ENCODE peak calls at places on chromosomes 6 and 20, in ten cellular contexts. S is activated T-cell treated with anti-CD3 and anti-CD28 coated beads, Interleukin-2, amount 50 U/mL, for 72 hours; R is HFF-Myc; M is effector memory CD4-positive, alpha-beta T cell; I is NB4; P is foreskin melanocyte; O is HTR-8/SVneo; X is iris pigment epithelial cell; B is fibroblast of mammary gland; G is activated CD4-positive, alpha-beta T cell treated with anti-CD3 and anti-CD28 coated beads, Interleukin-2, amount 50 U/mL, for 1 hour. A is an unnamed sample.

GRCh38 chr20:25374842-25375241 is 15.8 kb downstream of the ABHD12 start:
- DNase-seq in S (no peak), R (no peak), M (no peak), I (no peak), P (no peak), O (no peak), X (no peak), B (no peak), G (no peak), A (no peak)

GRCh38 chr6:46555129-46555528 is 63.9 kb upstream of the RCAN2 start:
- DNase-seq in S (no peak), R (no peak), M (no peak), I (no peak), P (no peak), O (no peak), X (no peak), B (no peak), G (no peak), A (no peak)

GRCh38 chr20:51382986-51383821 is 159.3 kb downstream of the NFATC2 start:
- DNase-seq in S (no peak), R (no peak), M (no peak), I (no peak), P (no peak), O (no peak), X (no peak), B (no peak), G (no peak), A (no peak)

GRCh38 chr20:9235518-9235917 is 166.6 kb downstream of the PLCB4 start:
- DNase-seq in S (no peak), R (peak; percentile 80), M (no peak), I (no peak), P (peak; percentile 48), O (peak; percentile 23), X (peak; percentile 70), B (peak; percentile 82), G (no peak), A (no peak)

GRCh38 chr6:4396032-4396431 is 260.7 kb upstream of the ECI2 start:
- DNase-seq in S (no peak), R (no peak), M (no peak), I (no peak), P (no peak), O (no peak), X (no peak), B (no peak), G (no peak), A (no peak)

GRCh38 chr20:37741560-37741959 is 47.7 kb downstream of the CTNNBL1 start:
- DNase-seq in S (no peak), R (no peak), M (no peak), I (no peak), P (no peak), O (no peak), X (no peak), B (no peak), G (no peak), A (no peak)

GRCh38 chr20:56358070-56358469 is 704 bp upstream of the FAM210B start:
- DNase-seq in S (no peak), R (no peak), M (no peak), I (no peak), P (no peak), O (peak; percentile 59), X (no peak), B (no peak), G (no peak), A (no peak)

GRCh38 chr20:33191484-33191883 is 23.5 kb downstream of the BPIFA2 start:
- DNase-seq in S (no peak), R (no peak), M (no peak), I (no peak), P (no peak), O (no peak), X (no peak), B (no peak), G (no peak), A (no peak)

GRCh38 chr6:118509009-118509617 is 39.0 kb upstream of the PLN start:
- DNase-seq in S (no peak), R (no peak), M (no peak), I (peak; percentile 43), P (peak; percentile 46), O (peak; percentile 9), X (peak; percentile 47), B (peak; percentile 54), G (no peak), A (no peak)

GRCh38 chr6:30683137-30683979 is 3.1 kb downstream of the PPP1R18 start:
- DNase-seq in S (no peak), R (no peak), M (no peak), I (peak; percentile 32), P (no peak), O (no peak), X (no peak), B (no peak), G (no peak), A (no peak)

GRCh38 chr6:89797317-89797716 is 22.3 kb downstream of the MDN1 start:
- DNase-seq in S (no peak), R (no peak), M (no peak), I (no peak), P (no peak), O (no peak), X (peak; percentile 96), B (peak; percentile 85), G (no peak), A (no peak)

GRCh38 chr6:150417899-150418824 is 49.4 kb downstream of the IYD start:
- DNase-seq in S (peak; percentile 61), R (peak; percentile 91), M (no peak), I (peak; percentile 67), P (peak; percentile 67), O (peak; percentile 60), X (peak; percentile 85), B (peak; percentile 82), G (no peak), A (no peak)

GRCh38 chr6:56851541-56852248 is 103.2 kb upstream of the BEND6 start:
- DNase-seq in S (peak; percentile 61), R (peak; percentile 81), M (no peak), I (peak; percentile 66), P (peak; percentile 83), O (peak; percentile 59), X (peak; percentile 91), B (peak; percentile 91), G (no peak), A (no peak)

GRCh38 chr6:114342826-114343781 is at the start of gene HS3ST5:
- DNase-seq in S (no peak), R (no peak), M (no peak), I (no peak), P (peak; percentile 13), O (peak; percentile 47), X (peak; percentile 1), B (peak; percentile 12), G (no peak), A (no peak)

GRCh38 chr6:34025112-34025807 is 120.6 kb downstream of the GRM4 start:
- DNase-seq in S (no peak), R (no peak), M (no peak), I (peak; percentile 51), P (no peak), O (no peak), X (no peak), B (no peak), G (no peak), A (no peak)

GRCh38 chr20:10558635-10559187 is 115.1 kb downstream of the JAG1 start:
- DNase-seq in S (peak; percentile 69), R (peak; percentile 71), M (no peak), I (no peak), P (peak; percentile 42), O (no peak), X (peak; percentile 98), B (peak; percentile 85), G (no peak), A (no peak)

GRCh38 chr6:126153661-126154060 is 167.3 kb downstream of the TRMT11 start:
- DNase-seq in S (no peak), R (peak; percentile 77), M (no peak), I (no peak), P (no peak), O (no peak), X (peak; percentile 28), B (peak; percentile 53), G (no peak), A (no peak)

GRCh38 chr6:45921703-45922270 is 93.9 kb downstream of the CLIC5 start:
- DNase-seq in S (no peak), R (no peak), M (no peak), I (no peak), P (no peak), O (no peak), X (no peak), B (peak; percentile 18), G (no peak), A (no peak)